ENCODE peak calls at places on chromosome 2, in six cellular contexts. F is MM.1S, K is PC-3, J is neural progenitor cell, S is SK-N-SH, Z is HCT116. D is an unnamed sample.

GRCh38 chr2:133143649-133144048 is 424.6 kb downstream of the NCKAP5 start:
- DNase-seq in F (no peak), K (peak; percentile 37), J (no peak), S (no peak), Z (no peak), D (no peak)

GRCh38 chr2:216833076-216833475 is 26.8 kb downstream of the TNP1 start:
- DNase-seq in F (no peak), K (no peak), J (no peak), S (no peak), Z (no peak), D (no peak)

GRCh38 chr2:199760574-199760973 is 90.4 kb downstream of the FTCDNL1 start:
- DNase-seq in F (no peak), K (no peak), J (no peak), S (no peak), Z (no peak), D (no peak)

GRCh38 chr2:9138507-9139085 is 68.0 kb upstream of the ASAP2 start:
- DNase-seq in F (no peak), K (no peak), J (peak; percentile 80), S (no peak), Z (no peak), D (no peak)

GRCh38 chr2:174012347-174013309 is 47.5 kb upstream of the SP3 start:
- DNase-seq in F (no peak), K (no peak), J (peak; percentile 70), S (no peak), Z (no peak), D (peak; percentile 85)

GRCh38 chr2:53233759-53234547 is 533.7 kb upstream of the CHAC2 start:
- DNase-seq in F (no peak), K (no peak), J (no peak), S (no peak), Z (no peak), D (no peak)

GRCh38 chr2:201235865-201236811 is 24.2 kb upstream of the CASP8 start:
- DNase-seq in F (peak; percentile 80), K (peak; percentile 89), J (peak; percentile 77), S (peak; percentile 67), Z (no peak), D (peak; percentile 87)

GRCh38 chr2:231800493-231801091 is 14.3 kb downstream of the COPS7B start:
- DNase-seq in F (peak; percentile 72), K (peak; percentile 39), J (peak; percentile 58), S (peak; percentile 59), Z (peak; percentile 32), D (peak; percentile 69)

GRCh38 chr2:109378682-109379081 is 235.1 kb downstream of the SEPTIN10 start:
- DNase-seq in F (no peak), K (no peak), J (no peak), S (no peak), Z (no peak), D (no peak)

GRCh38 chr2:224208034-224208433 is 168.9 kb upstream of the SERPINE2 start:
- DNase-seq in F (no peak), K (no peak), J (no peak), S (no peak), Z (no peak), D (peak; percentile 13)

GRCh38 chr2:14492920-14493503 is 139.5 kb upstream of the LRATD1 start:
- DNase-seq in F (no peak), K (peak; percentile 97), J (peak; percentile 55), S (no peak), Z (no peak), D (peak; percentile 93)

GRCh38 chr2:74849228-74849892 is 15.4 kb downstream of the HK2 start:
- DNase-seq in F (peak; percentile 89), K (peak; percentile 45), J (peak; percentile 30), S (no peak), Z (no peak), D (peak; percentile 19)

GRCh38 chr2:60556998-60557955 is 3.8 kb upstream of the BCL11A start:
- DNase-seq in F (no peak), K (no peak), J (peak; percentile 48), S (no peak), Z (no peak), D (no peak)

GRCh38 chr2:171794918-171795317 is 99.1 kb downstream of the SLC25A12 start:
- DNase-seq in F (no peak), K (no peak), J (peak; percentile 85), S (no peak), Z (no peak), D (no peak)

GRCh38 chr2:233003658-233004555 is 9.1 kb downstream of the NGEF start:
- DNase-seq in F (no peak), K (no peak), J (no peak), S (no peak), Z (no peak), D (no peak)

GRCh38 chr2:95728878-95729511 is 137.2 kb downstream of the TRIM43 start:
- DNase-seq in F (peak; percentile 58), K (peak; percentile 92), J (no peak), S (peak; percentile 44), Z (peak; percentile 86), D (peak; percentile 91)

GRCh38 chr2:151922845-151923666 is 94.8 kb upstream of the ARL5A start:
- DNase-seq in F (no peak), K (no peak), J (no peak), S (no peak), Z (no peak), D (peak; percentile 11)

GRCh38 chr2:120564213-120565094 is 171.2 kb upstream of the GLI2 start:
- DNase-seq in F (no peak), K (no peak), J (peak; percentile 73), S (peak; percentile 39), Z (no peak), D (no peak)

GRCh38 chr2:203893823-203894222 is 26.3 kb downstream of the CTLA4 start:
- DNase-seq in F (no peak), K (no peak), J (no peak), S (no peak), Z (no peak), D (peak; percentile 32)

GRCh38 chr2:210458395-210458794 is 18.2 kb downstream of the LANCL1 start:
- DNase-seq in F (no peak), K (no peak), J (no peak), S (no peak), Z (no peak), D (no peak)

GRCh38 chr2:144801766-144802165 is 281.8 kb upstream of the ZEB2 start:
- DNase-seq in F (no peak), K (peak; percentile 57), J (no peak), S (no peak), Z (no peak), D (peak; percentile 76)

GRCh38 chr2:120856421-120856862 is 120.8 kb downstream of the GLI2 start:
- DNase-seq in F (no peak), K (peak; percentile 21), J (peak; percentile 78), S (peak; percentile 58), Z (no peak), D (peak; percentile 62)

GRCh38 chr2:24382363-24383021 is 22.2 kb upstream of the ITSN2 start:
- DNase-seq in F (peak; percentile 63), K (peak; percentile 78), J (peak; percentile 76), S (peak; percentile 88), Z (peak; percentile 65), D (peak; percentile 75)

DNA sequence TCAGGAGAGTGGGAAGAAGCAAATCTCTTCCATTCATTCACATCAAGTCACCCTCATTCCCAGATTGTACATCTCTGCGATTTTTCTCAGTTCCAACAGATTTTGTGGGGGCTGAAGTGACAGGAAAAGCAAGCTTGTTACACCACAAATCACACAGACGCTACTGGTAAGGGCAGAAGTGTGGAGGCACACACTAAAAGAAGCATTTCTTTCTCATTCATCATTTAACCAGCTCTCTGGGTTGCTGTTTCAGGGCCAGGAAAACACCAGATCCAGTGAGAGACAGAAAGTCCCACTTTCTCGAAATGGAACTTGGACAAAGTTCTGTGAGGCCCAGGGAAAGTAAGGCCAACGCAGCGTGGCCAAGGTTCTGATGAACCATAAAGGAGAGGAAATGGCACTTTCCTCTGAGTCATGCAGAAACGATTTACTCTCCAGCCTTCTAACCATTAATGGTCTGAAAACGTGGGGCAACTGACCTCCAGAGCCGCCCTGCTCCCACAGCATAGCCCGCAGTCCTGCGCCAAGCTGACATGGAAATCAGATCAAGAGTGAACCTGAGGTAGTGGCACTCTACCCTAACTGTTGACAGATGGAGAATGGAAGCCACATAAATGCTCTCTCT is 191.0 kb downstream of the C1D start:
- DNase-seq in F (no peak), K (peak; percentile 87), J (no peak), S (no peak), Z (no peak), D (peak; percentile 87)
- TF ChIP-seq EZH2phosphoT487 in F (no peak), K (no peak), J (no peak), S (no peak), Z (no peak), D (peak; percentile 41)

GRCh38 chr2:111941531-111941930 is 43.1 kb downstream of the MERTK start:
- DNase-seq in F (no peak), K (no peak), J (no peak), S (no peak), Z (no peak), D (no peak)

GRCh38 chr2:111947219-111947618 is 48.8 kb downstream of the MERTK start:
- DNase-seq in F (peak; percentile 84), K (no peak), J (no peak), S (no peak), Z (no peak), D (no peak)

GRCh38 chr2:111945444-111946293 is 47.3 kb downstream of the MERTK start:
- DNase-seq in F (peak; percentile 21), K (no peak), J (no peak), S (no peak), Z (no peak), D (no peak)

GRCh38 chr2:111946294-111947114 is 48.1 kb downstream of the MERTK start:
- DNase-seq in F (peak; percentile 67), K (peak; percentile 99), J (no peak), S (no peak), Z (peak; percentile 94), D (peak; percentile 92)

DNA sequence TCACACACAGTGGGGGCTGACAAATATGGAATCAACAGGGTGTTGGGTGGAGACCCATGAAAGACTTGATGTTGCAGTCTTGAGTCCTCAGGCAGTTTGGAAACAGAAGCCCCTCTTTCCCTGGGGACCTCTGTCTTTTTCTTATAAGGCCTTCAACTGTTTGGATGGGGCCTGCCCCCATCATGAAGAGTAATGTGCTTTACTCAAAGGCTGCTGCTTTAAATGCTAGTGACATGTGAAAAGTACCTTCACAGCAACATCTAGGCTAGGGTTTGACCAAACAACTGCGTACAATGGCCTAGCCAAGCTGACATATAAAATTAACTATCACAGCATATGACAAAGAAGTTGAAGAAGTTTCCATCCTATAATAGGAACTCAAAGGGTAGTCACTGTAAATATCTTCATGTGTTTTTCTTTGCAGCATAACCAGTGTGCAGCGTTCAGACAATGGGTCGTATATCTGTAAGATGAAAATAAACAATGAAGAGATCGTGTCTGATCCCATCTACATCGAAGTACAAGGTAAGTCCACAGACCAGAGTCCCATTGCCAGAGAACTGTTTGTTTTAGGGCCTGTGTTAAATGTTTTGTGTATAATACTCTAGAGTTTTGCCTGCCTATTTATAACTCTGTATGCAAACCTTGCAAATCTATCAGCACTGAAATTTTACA is 46.3 kb downstream of the MERTK start:
- DNase-seq in F (peak; percentile 19), K (no peak), J (no peak), S (no peak), Z (no peak), D (no peak)
- H3K9ac ChIP-seq in F (no peak overlapping the region), K (no peak overlapping the region), J (no peak overlapping the region), S (no peak overlapping the region), Z (no peak overlapping the region), D (no peak overlapping the region)

GRCh38 chr2:218003994-218004419 is 1.2 kb upstream of the TNS1 start:
- DNase-seq in F (no peak), K (no peak), J (no peak), S (peak; percentile 51), Z (no peak), D (peak; percentile 96)
- TF ChIP-seq EZH2phosphoT487 in F (no peak), K (no peak), J (no peak), S (no peak), Z (no peak), D (no peak)

GRCh38 chr2:12304494-12305228 is 412.1 kb upstream of the TRIB2 start:
- DNase-seq in F (no peak), K (peak; percentile 76), J (no peak), S (peak; percentile 14), Z (no peak), D (peak; percentile 67)
- H3K9ac ChIP-seq in F (no peak overlapping the region), K (peak overlapping the region; percentile 34), J (no peak overlapping the region), S (no peak overlapping the region), Z (no peak overlapping the region), D (no peak overlapping the region)

D was measured in GM23248.